ENCODE peak calls at places on chromosomes 6 and 20, in nine cellular contexts. Y, U, M, F, V, J, D, T and B are unnamed samples. For H3K9me3, the result is how much of the 10 kb centered on the place peaks cover.

GRCh38 chr6:7311920-7312615 is 931 bp downstream of the SSR1 start:
- DNase-seq in Y (no peak), U (no peak), M (no peak), F (peak), V (peak), J (no peak), D (no peak), T (no peak), B (no peak)

GRCh38 chr6:73452107-73452461 is at the start of gene CGAS:
- DNase-seq in Y (no peak), U (peak), M (peak), F (peak), V (peak), J (peak), D (no peak), T (peak), B (peak)

GRCh38 chr6:39008737-39009136 is 39.8 kb upstream of the GLP1R start:
- DNase-seq in Y (no peak), U (no peak), M (no peak), F (no peak), V (no peak), J (no peak), D (no peak), T (no peak), B (no peak)

GRCh38 chr20:1327827-1328679 is 886 bp downstream of the SDCBP2 start:
- DNase-seq in Y (no peak), U (no peak), M (peak), F (no peak), V (no peak), J (peak), D (no peak), T (no peak), B (no peak)

GRCh38 chr6:41736207-41736710 is 851 bp upstream of the TFEB start:
- DNase-seq in Y (no peak), U (peak), M (no peak), F (no peak), V (peak), J (no peak), D (no peak), T (no peak), B (no peak)

GRCh38 chr6:73797861-73798260 is 101.9 kb downstream of the CD109 start:
- DNase-seq in Y (no peak), U (no peak), M (no peak), F (no peak), V (no peak), J (no peak), D (no peak), T (no peak), B (no peak)

GRCh38 chr6:43974643-43975235 is 152.5 kb downstream of the MRPL14 start:
- DNase-seq in Y (no peak), U (no peak), M (no peak), F (peak), V (no peak), J (no peak), D (no peak), T (no peak), B (no peak)

GRCh38 chr6:11172501-11173337 is 59.7 kb downstream of the NEDD9 start:
- DNase-seq in Y (no peak), U (peak), M (peak), F (peak), V (peak), J (peak), D (no peak), T (peak), B (peak)

GRCh38 chr20:2840967-2841531 is 504 bp downstream of the VPS16 start:
- DNase-seq in Y (no peak), U (peak), M (peak), F (peak), V (peak), J (peak), D (peak), T (peak), B (peak)

GRCh38 chr6:134111062-134111677 is 58.7 kb upstream of the SLC2A12 start:
- DNase-seq in Y (no peak), U (peak), M (no peak), F (peak), V (peak), J (peak), D (no peak), T (no peak), B (no peak)

DNA sequence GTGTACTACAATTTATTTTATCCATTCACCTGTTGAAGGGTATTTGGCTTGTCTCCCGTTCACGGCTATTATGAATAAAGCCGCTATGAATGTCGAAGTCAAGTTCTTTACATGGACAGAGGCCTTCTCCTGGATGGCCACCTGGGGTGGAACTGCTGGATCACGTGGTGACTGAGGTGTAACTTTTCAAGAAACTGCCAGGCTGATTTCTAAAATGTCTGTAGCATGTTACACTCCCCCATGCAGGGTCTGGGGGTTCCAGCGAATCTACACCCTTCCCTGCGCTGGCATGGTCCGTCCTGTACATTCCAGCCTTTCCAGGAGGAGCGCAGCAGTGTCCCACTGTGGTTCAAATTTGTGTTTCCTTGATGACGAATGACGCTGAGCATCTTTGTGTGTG is 106.9 kb downstream of the TAF4 start:
- DNase-seq in Y (no peak), U (no peak), M (no peak), F (no peak), V (no peak), J (no peak), D (no peak), T (no peak), B (no peak)
- H3K4me3 ChIP-seq in Y (no peak), U (no peak), M (no peak), F (no peak), V (no peak), J (no peak), D (no peak), T (no peak), B (no peak)

GRCh38 chr6:48986803-48987202 is 476.2 kb downstream of the MMUT start:
- DNase-seq in Y (no peak), U (no peak), M (no peak), F (no peak), V (no peak), J (no peak), D (no peak), T (no peak), B (no peak)
- H3K9me3 ChIP-seq in Y (under half), U (under half), M (under half), F (under half), V (under half), J (under half), D (under half), T (under half), B (under half)

GRCh38 chr20:38732981-38733380 is 8.7 kb downstream of the SLC32A1 start:
- DNase-seq in Y (no peak), U (no peak), M (no peak), F (no peak), V (no peak), J (no peak), D (no peak), T (no peak), B (no peak)

GRCh38 chr20:38730167-38730988 is 6.1 kb downstream of the SLC32A1 start:
- DNase-seq in Y (no peak), U (no peak), M (no peak), F (no peak), V (no peak), J (no peak), D (no peak), T (no peak), B (peak)

GRCh38 chr20:38729767-38730166 is 5.5 kb downstream of the SLC32A1 start:
- DNase-seq in Y (no peak), U (no peak), M (no peak), F (no peak), V (no peak), J (no peak), D (no peak), T (no peak), B (no peak)

GRCh38 chr20:38731738-38732113 is 7.4 kb downstream of the SLC32A1 start:
- DNase-seq in Y (no peak), U (no peak), M (no peak), F (no peak), V (no peak), J (no peak), D (no peak), T (no peak), B (no peak)

GRCh38 chr20:38730989-38731737 is 6.9 kb downstream of the SLC32A1 start:
- DNase-seq in Y (no peak), U (peak), M (no peak), F (peak), V (peak), J (peak), D (no peak), T (peak), B (peak)
- H3K4me3 ChIP-seq in Y (peak), U (peak), M (peak), F (peak), V (peak), J (no peak), D (peak), T (peak), B (peak)

GRCh38 chr6:316753-317038 is 24.4 kb downstream of the DUSP22 start:
- DNase-seq in Y (no peak), U (no peak), M (no peak), F (no peak), V (no peak), J (no peak), D (no peak), T (no peak), B (no peak)

GRCh38 chr6:315226-315625 is 22.9 kb downstream of the DUSP22 start:
- DNase-seq in Y (no peak), U (no peak), M (no peak), F (no peak), V (no peak), J (no peak), D (no peak), T (no peak), B (no peak)

GRCh38 chr6:317452-318144 is 25.3 kb downstream of the DUSP22 start:
- DNase-seq in Y (peak), U (no peak), M (no peak), F (no peak), V (peak), J (no peak), D (no peak), T (no peak), B (no peak)

GRCh38 chr6:317068-317451 is 24.8 kb downstream of the DUSP22 start:
- DNase-seq in Y (no peak), U (no peak), M (no peak), F (no peak), V (no peak), J (no peak), D (no peak), T (no peak), B (no peak)

GRCh38 chr6:315921-316752 is 23.9 kb downstream of the DUSP22 start:
- DNase-seq in Y (peak), U (no peak), M (no peak), F (no peak), V (no peak), J (no peak), D (no peak), T (no peak), B (no peak)
- H3K9me3 ChIP-seq in Y (under half), U (under half), M (under half), F (under half), V (under half), J (under half), D (under half), T (under half), B (under half)

DNA sequence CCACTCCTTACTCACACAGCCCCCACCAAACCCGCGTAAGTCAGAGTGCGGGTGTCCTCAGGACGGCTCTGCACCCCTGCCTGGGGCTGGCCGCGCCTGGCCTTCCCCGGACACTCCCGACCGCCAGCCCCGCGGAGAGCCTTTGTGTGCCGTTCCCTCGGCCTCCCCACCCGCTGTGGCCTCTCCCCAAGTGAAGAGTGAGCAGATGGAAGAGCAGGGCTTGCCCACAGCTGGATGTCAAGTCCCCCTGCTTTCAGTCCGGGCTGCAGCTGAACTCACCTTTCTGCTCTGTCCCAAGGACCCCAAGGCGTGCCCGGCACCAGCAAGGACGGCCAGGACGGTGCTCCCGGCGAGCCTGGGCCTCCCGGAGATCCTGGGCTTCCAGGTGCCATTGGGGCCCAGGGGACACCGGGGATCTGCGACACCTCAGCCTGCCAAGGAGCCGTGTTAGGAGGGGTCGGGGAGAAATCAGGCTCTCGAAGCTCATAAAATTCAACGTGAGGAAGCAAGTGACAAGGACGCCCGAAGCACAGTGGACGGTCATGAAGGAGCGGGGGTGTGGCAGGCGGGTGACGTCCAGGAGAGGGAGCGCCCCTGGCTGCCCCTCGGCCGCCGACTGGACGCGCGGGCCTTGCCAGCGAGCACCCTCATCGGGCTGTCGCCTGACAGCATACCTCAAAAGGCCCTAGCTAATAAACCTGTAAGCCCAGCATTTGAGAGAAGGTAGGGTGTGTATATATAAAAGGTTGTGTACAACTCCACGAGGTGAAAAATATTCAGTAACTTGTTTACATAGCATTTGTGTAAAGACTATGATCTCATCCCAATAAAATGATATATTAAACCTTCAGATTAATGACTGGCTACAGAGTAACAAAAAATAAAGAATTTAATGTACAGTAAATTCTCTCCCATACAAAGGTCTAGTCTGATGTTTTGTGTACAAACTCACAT is 21.1 kb downstream of the TCFL5 start:
- DNase-seq in Y (no peak), U (no peak), M (no peak), F (no peak), V (no peak), J (no peak), D (no peak), T (no peak), B (peak)
- H3K4me3 ChIP-seq in Y (no peak), U (no peak), M (no peak), F (no peak), V (no peak), J (no peak), D (no peak), T (no peak), B (no peak)

GRCh38 chr20:60637801-60638200 is 614.3 kb upstream of the CDH4 start:
- DNase-seq in Y (no peak), U (no peak), M (no peak), F (no peak), V (peak), J (no peak), D (no peak), T (no peak), B (no peak)
- H3K9me3 ChIP-seq in Y (under half), U (under half), M (under half), F (under half), V (under half), J (under half), D (under half), T (under half), B (under half)

DNA sequence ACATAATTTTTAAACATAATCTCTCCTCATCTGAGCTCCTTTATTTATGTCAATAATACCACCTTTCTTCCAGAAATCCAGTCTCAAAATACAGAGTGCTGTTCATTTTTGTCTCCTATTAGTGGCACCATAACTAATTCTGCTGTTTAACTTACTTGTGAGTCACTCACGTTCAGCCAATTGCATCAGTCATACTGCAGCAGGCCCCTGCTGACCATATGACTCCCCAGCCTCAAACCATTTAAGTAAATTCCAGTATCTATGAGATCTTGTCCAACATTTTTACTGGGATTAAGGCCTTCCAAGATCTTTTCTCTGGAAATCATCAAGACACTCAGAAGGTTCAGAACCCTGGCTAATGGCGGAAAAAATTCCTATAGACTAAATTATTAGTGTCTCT is 982.2 kb upstream of the MAP3K7 start:
- DNase-seq in Y (no peak), U (no peak), M (no peak), F (peak), V (no peak), J (no peak), D (peak), T (no peak), B (no peak)
- H3K4me3 ChIP-seq in Y (no peak), U (no peak), M (no peak), F (no peak), V (no peak), J (no peak), D (no peak), T (no peak), B (no peak)

GRCh38 chr6:32551410-32551809 is 21.3 kb upstream of the HLA-DRB5 start:
- DNase-seq in Y (no peak), U (peak), M (no peak), F (no peak), V (peak), J (no peak), D (no peak), T (no peak), B (no peak)
- H3K9me3 ChIP-seq in Y (under half), U (under half), M (under half), F (under half), V (under half), J (under half), D (under half), T (under half), B (under half)